ENCODE peak calls at places on chromosomes 2 and 18, in five cellular contexts. One of them, this sample, is unnamed.

GRCh38 chr2:216991563-216991962 is 131.7 kb upstream of the TNP1 start:
- DNase-seq in mammary epithelial cell: no peak
- DNase-seq in A549: no peak
- DNase-seq in AG09309: no peak
- DNase-seq in GM12864: no peak
- DNase-seq in this sample: no peak

GRCh38 chr2:224957540-224958465 is 84.5 kb downstream of the DOCK10 start:
- DNase-seq in mammary epithelial cell: no peak
- DNase-seq in A549: no peak
- DNase-seq in AG09309: no peak
- DNase-seq in GM12864: peak; percentile 68
- DNase-seq in this sample: peak; percentile 74

GRCh38 chr2:148658807-148659722 is 14.5 kb downstream of the EPC2 start:
- DNase-seq in mammary epithelial cell: peak; percentile 67
- DNase-seq in A549: no peak
- DNase-seq in AG09309: no peak
- DNase-seq in GM12864: no peak
- DNase-seq in this sample: no peak

GRCh38 chr2:85792783-85793441 is 39.1 kb downstream of the ATOH8 start:
- DNase-seq in mammary epithelial cell: peak; percentile 38
- DNase-seq in A549: peak; percentile 48
- DNase-seq in AG09309: peak; percentile 23
- DNase-seq in GM12864: no peak
- DNase-seq in this sample: no peak

GRCh38 chr2:151261240-151261976 is at the start of gene RBM43:
- DNase-seq in mammary epithelial cell: peak; percentile 81
- DNase-seq in A549: peak; percentile 85
- DNase-seq in AG09309: peak; percentile 86
- DNase-seq in GM12864: peak; percentile 85
- DNase-seq in this sample: peak; percentile 91

GRCh38 chr2:85076618-85077274 is 56.4 kb upstream of the TCF7L1 start:
- DNase-seq in mammary epithelial cell: no peak
- DNase-seq in A549: no peak
- DNase-seq in AG09309: no peak
- DNase-seq in GM12864: no peak
- DNase-seq in this sample: no peak

GRCh38 chr2:9782197-9782719 is 61.0 kb upstream of the TAF1B start:
- DNase-seq in mammary epithelial cell: peak; percentile 88
- DNase-seq in A549: no peak
- DNase-seq in AG09309: no peak
- DNase-seq in GM12864: no peak
- DNase-seq in this sample: no peak

GRCh38 chr18:74499633-74500032 is 3.5 kb downstream of the CNDP2 start:
- DNase-seq in mammary epithelial cell: peak; percentile 16
- DNase-seq in A549: no peak
- DNase-seq in AG09309: no peak
- DNase-seq in GM12864: peak; percentile 55
- DNase-seq in this sample: peak; percentile 73

GRCh38 chr2:96969321-96969720 is 17.1 kb downstream of the FAM178B start:
- DNase-seq in mammary epithelial cell: no peak
- DNase-seq in A549: no peak
- DNase-seq in AG09309: no peak
- DNase-seq in GM12864: no peak
- DNase-seq in this sample: no peak

GRCh38 chr18:11728247-11728646 is 39.2 kb downstream of the GNAL start:
- DNase-seq in mammary epithelial cell: peak; percentile 42
- DNase-seq in A549: no peak
- DNase-seq in AG09309: no peak
- DNase-seq in GM12864: no peak
- DNase-seq in this sample: no peak

GRCh38 chr18:2444201-2444875 is 127.0 kb downstream of the METTL4 start:
- DNase-seq in mammary epithelial cell: no peak
- DNase-seq in A549: no peak
- DNase-seq in AG09309: no peak
- DNase-seq in GM12864: no peak
- DNase-seq in this sample: no peak

GRCh38 chr2:99707592-99707991 is 217.8 kb upstream of the REV1 start:
- DNase-seq in mammary epithelial cell: no peak
- DNase-seq in A549: no peak
- DNase-seq in AG09309: no peak
- DNase-seq in GM12864: no peak
- DNase-seq in this sample: no peak

GRCh38 chr2:136997550-136997949 is 232.2 kb downstream of the THSD7B start:
- DNase-seq in mammary epithelial cell: no peak
- DNase-seq in A549: no peak
- DNase-seq in AG09309: no peak
- DNase-seq in GM12864: no peak
- DNase-seq in this sample: no peak

GRCh38 chr2:236991874-236992273 is 93.8 kb upstream of the COPS8 start:
- DNase-seq in mammary epithelial cell: peak; percentile 35
- DNase-seq in A549: no peak
- DNase-seq in AG09309: no peak
- DNase-seq in GM12864: no peak
- DNase-seq in this sample: no peak

GRCh38 chr2:239201531-239201876 is 199.3 kb downstream of the HDAC4 start:
- DNase-seq in mammary epithelial cell: no peak
- DNase-seq in A549: no peak
- DNase-seq in AG09309: no peak
- DNase-seq in GM12864: no peak
- DNase-seq in this sample: peak; percentile 41

GRCh38 chr18:28963481-28963880 is 786.6 kb upstream of the CDH2 start:
- DNase-seq in mammary epithelial cell: no peak
- DNase-seq in A549: no peak
- DNase-seq in AG09309: peak; percentile 45
- DNase-seq in GM12864: no peak
- DNase-seq in this sample: no peak

GRCh38 chr2:181988154-181988924 is 2.7 kb downstream of the PPP1R1C start:
- DNase-seq in mammary epithelial cell: no peak
- DNase-seq in A549: no peak
- DNase-seq in AG09309: no peak
- DNase-seq in GM12864: no peak
- DNase-seq in this sample: no peak

GRCh38 chr2:203122317-203122998 is 107.8 kb downstream of the NBEAL1 start:
- DNase-seq in mammary epithelial cell: no peak
- DNase-seq in A549: peak; percentile 6
- DNase-seq in AG09309: no peak
- DNase-seq in GM12864: no peak
- DNase-seq in this sample: no peak

GRCh38 chr18:76458522-76459311 is 36.3 kb downstream of the ZNF516 start:
- DNase-seq in mammary epithelial cell: no peak
- DNase-seq in A549: no peak
- DNase-seq in AG09309: no peak
- DNase-seq in GM12864: no peak
- DNase-seq in this sample: no peak

GRCh38 chr2:11406492-11407381 is 59.2 kb downstream of the E2F6 start:
- DNase-seq in mammary epithelial cell: peak; percentile 48
- DNase-seq in A549: no peak
- DNase-seq in AG09309: peak; percentile 53
- DNase-seq in GM12864: no peak
- DNase-seq in this sample: no peak

GRCh38 chr2:637406-637776 is 39.8 kb downstream of the TMEM18 start:
- DNase-seq in mammary epithelial cell: no peak
- DNase-seq in A549: no peak
- DNase-seq in AG09309: no peak
- DNase-seq in GM12864: no peak
- DNase-seq in this sample: no peak
- TF ChIP-seq CTCF in mammary epithelial cell: no peak
- TF ChIP-seq CTCF in A549: no peak
- TF ChIP-seq CTCF in AG09309: no peak
- TF ChIP-seq CTCF in GM12864: no peak
- TF ChIP-seq CTCF in this sample: peak; percentile 3

GRCh38 chr2:165902929-165903328 is 50.6 kb downstream of the TTC21B start:
- DNase-seq in mammary epithelial cell: peak; percentile 9
- DNase-seq in A549: no peak
- DNase-seq in AG09309: no peak
- DNase-seq in GM12864: no peak
- DNase-seq in this sample: no peak
- TF ChIP-seq CTCF in mammary epithelial cell: no peak
- TF ChIP-seq CTCF in A549: no peak
- TF ChIP-seq CTCF in AG09309: no peak
- TF ChIP-seq CTCF in GM12864: no peak
- TF ChIP-seq CTCF in this sample: no peak

GRCh38 chr2:114368705-114369104 is 73.7 kb upstream of the DPP10 start:
- DNase-seq in mammary epithelial cell: no peak
- DNase-seq in A549: no peak
- DNase-seq in AG09309: no peak
- DNase-seq in GM12864: no peak
- DNase-seq in this sample: no peak
- TF ChIP-seq CTCF in mammary epithelial cell: no peak
- TF ChIP-seq CTCF in A549: no peak
- TF ChIP-seq CTCF in AG09309: no peak
- TF ChIP-seq CTCF in GM12864: no peak
- TF ChIP-seq CTCF in this sample: no peak

DNA sequence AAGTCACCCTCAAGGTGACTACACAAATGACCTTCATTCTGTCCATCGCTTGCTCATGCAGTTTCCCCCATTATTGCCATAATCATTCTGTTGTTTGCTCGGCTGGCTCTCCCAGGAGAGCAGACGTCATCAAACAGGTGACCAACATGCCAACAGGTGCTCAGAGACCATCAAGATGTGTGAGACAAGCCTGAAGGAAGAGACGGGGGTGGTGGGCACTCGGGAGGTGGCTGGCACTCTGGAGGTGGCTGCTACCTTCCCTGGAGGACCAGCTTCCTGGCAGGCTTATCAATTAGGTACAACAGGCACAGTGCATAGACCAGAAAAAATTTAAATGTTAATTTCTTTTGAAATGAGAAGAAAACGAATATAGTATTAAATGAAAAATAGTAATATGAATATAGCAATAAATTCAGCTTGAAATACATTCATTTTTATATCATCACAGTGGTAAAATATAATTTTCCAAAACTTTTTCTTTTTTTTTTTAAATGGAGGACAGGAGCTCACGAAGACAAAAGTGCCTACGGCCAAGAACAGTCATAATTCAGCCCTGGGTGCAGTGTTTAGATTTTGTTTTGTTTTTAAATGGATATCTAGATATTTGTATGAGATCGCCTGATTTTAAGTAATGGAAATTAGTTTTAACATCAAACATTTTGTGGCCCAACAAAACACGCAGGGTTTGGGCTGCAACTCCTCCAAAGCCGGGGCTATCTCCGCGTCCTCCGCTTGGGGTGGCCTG is 16.9 kb upstream of the HAAO start:
- DNase-seq in mammary epithelial cell: no peak
- DNase-seq in A549: no peak
- DNase-seq in AG09309: peak; percentile 25
- DNase-seq in GM12864: no peak
- DNase-seq in this sample: no peak
- TF ChIP-seq CTCF in mammary epithelial cell: peak; percentile 40
- TF ChIP-seq CTCF in A549: no peak
- TF ChIP-seq CTCF in AG09309: peak; percentile 24
- TF ChIP-seq CTCF in GM12864: no peak
- TF ChIP-seq CTCF in this sample: no peak

GRCh38 chr2:223247136-223247535 is 195.1 kb downstream of the KCNE4 start:
- DNase-seq in mammary epithelial cell: peak; percentile 24
- DNase-seq in A549: no peak
- DNase-seq in AG09309: no peak
- DNase-seq in GM12864: no peak
- DNase-seq in this sample: no peak
- TF ChIP-seq CTCF in mammary epithelial cell: peak; percentile 73
- TF ChIP-seq CTCF in A549: peak; percentile 52
- TF ChIP-seq CTCF in AG09309: peak; percentile 64
- TF ChIP-seq CTCF in GM12864: peak; percentile 25
- TF ChIP-seq CTCF in this sample: peak; percentile 14

GRCh38 chr18:33557706-33558105 is 20.3 kb upstream of the ASXL3 start:
- DNase-seq in mammary epithelial cell: peak; percentile 61
- DNase-seq in A549: no peak
- DNase-seq in AG09309: no peak
- DNase-seq in GM12864: no peak
- DNase-seq in this sample: no peak

GRCh38 chr18:33562741-33563140 is 15.3 kb upstream of the ASXL3 start:
- DNase-seq in mammary epithelial cell: no peak
- DNase-seq in A549: no peak
- DNase-seq in AG09309: no peak
- DNase-seq in GM12864: no peak
- DNase-seq in this sample: no peak

GRCh38 chr18:33556846-33557245 is 21.2 kb upstream of the ASXL3 start:
- DNase-seq in mammary epithelial cell: peak; percentile 65
- DNase-seq in A549: no peak
- DNase-seq in AG09309: no peak
- DNase-seq in GM12864: no peak
- DNase-seq in this sample: no peak

GRCh38 chr18:33558529-33558928 is 19.5 kb upstream of the ASXL3 start:
- DNase-seq in mammary epithelial cell: no peak
- DNase-seq in A549: no peak
- DNase-seq in AG09309: no peak
- DNase-seq in GM12864: no peak
- DNase-seq in this sample: no peak

DNA sequence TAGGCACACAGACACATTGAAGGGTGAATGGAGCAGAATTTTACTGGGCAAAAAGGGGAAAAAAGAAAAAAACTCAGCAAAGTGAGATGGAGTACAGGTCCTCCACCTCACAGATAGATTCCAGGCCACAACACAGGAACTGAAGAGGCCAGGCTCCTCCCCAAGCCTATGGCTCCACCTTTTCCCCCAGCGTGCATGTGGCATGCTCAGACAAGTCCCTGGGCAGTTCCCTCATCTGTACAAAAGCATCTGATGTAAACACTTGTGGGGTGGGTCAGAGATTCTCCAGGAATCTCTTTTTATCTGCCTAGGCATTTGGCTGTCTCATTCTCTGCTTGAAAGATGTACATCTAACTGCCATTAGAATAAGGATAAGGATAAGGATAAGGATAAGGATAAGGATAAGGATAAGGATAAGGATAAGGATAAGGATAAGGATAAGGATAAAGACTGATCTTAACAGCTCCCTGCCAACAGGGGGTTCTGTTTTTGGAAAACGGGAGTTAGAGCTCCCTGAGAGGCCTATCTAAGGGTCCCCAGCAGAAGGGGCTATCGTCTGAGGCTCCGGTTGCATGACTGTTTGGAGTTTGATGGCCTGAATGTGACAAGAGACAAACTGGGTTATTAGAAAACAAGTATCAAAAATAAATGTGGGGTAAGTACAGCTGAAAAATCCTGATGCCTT is 17.2 kb upstream of the ASXL3 start:
- DNase-seq in mammary epithelial cell: peak; percentile 74
- DNase-seq in A549: no peak
- DNase-seq in AG09309: no peak
- DNase-seq in GM12864: peak; percentile 3
- DNase-seq in this sample: no peak
- TF ChIP-seq CTCF in mammary epithelial cell: no peak
- TF ChIP-seq CTCF in A549: no peak
- TF ChIP-seq CTCF in AG09309: no peak
- TF ChIP-seq CTCF in GM12864: no peak
- TF ChIP-seq CTCF in this sample: no peak

GRCh38 chr2:28168376-28168775 is 224.3 kb upstream of the FOSL2 start:
- DNase-seq in mammary epithelial cell: no peak
- DNase-seq in A549: no peak
- DNase-seq in AG09309: no peak
- DNase-seq in GM12864: no peak
- DNase-seq in this sample: no peak
- TF ChIP-seq CTCF in mammary epithelial cell: no peak
- TF ChIP-seq CTCF in A549: no peak
- TF ChIP-seq CTCF in AG09309: no peak
- TF ChIP-seq CTCF in GM12864: no peak
- TF ChIP-seq CTCF in this sample: no peak